ENCODE peak calls at places on chromosomes 16 and 17, in four cellular contexts. M, B, A and Q are unnamed samples.

GRCh38 chr17:68103148-68103547 is 67.6 kb downstream of the KPNA2 start:
- DNase-seq in M (no peak), B (peak), A (no peak), Q (no peak)

GRCh38 chr17:27633312-27634025 is 2.5 kb downstream of the LGALS9 start:
- DNase-seq in M (peak), B (no peak), A (no peak), Q (no peak)

GRCh38 chr16:75566889-75567255 is 693 bp downstream of the GABARAPL2 start:
- DNase-seq in M (no peak), B (no peak), A (no peak), Q (no peak)

GRCh38 chr17:5638596-5638995 is 54.3 kb upstream of the NLRP1 start:
- DNase-seq in M (no peak), B (peak), A (no peak), Q (no peak)

GRCh38 chr17:53118948-53119347 is 703.8 kb upstream of the KIF2B start:
- DNase-seq in M (no peak), B (no peak), A (no peak), Q (no peak)

GRCh38 chr17:33342025-33342424 is 48.9 kb upstream of the ASIC2 start:
- DNase-seq in M (no peak), B (no peak), A (no peak), Q (no peak)

GRCh38 chr17:13128676-13129075 is 110.8 kb upstream of the ELAC2 start:
- DNase-seq in M (no peak), B (no peak), A (no peak), Q (no peak)

GRCh38 chr17:55330344-55330933 is 65.7 kb downstream of the HLF start:
- DNase-seq in M (no peak), B (no peak), A (no peak), Q (no peak)

GRCh38 chr16:49924078-49924477 is 68.2 kb upstream of the ZNF423 start:
- DNase-seq in M (no peak), B (no peak), A (no peak), Q (no peak)

GRCh38 chr17:73390221-73390620 is 78.4 kb upstream of the CDC42EP4 start:
- DNase-seq in M (no peak), B (no peak), A (no peak), Q (no peak)

GRCh38 chr16:25060920-25061319 is 45.8 kb upstream of the ARHGAP17 start:
- DNase-seq in M (peak), B (no peak), A (no peak), Q (no peak)

GRCh38 chr17:36650096-36650764 is 48.8 kb downstream of the MRM1 start:
- DNase-seq in M (no peak), B (no peak), A (no peak), Q (no peak)

GRCh38 chr16:7303014-7303676 is 29.5 kb upstream of the RBFOX1 start:
- DNase-seq in M (no peak), B (no peak), A (peak), Q (no peak)

GRCh38 chr17:41678907-41679739 is 9.6 kb upstream of the EIF1 start:
- DNase-seq in M (peak), B (peak), A (no peak), Q (peak)

GRCh38 chr17:36934144-36934758 is 3.0 kb upstream of the LHX1 start:
- DNase-seq in M (no peak), B (no peak), A (no peak), Q (no peak)

GRCh38 chr17:69729937-69730336 is 315.4 kb downstream of the MAP2K6 start:
- DNase-seq in M (no peak), B (peak), A (no peak), Q (no peak)

GRCh38 chr16:58032710-58033293 is 7.2 kb downstream of the MMP15 start:
- DNase-seq in M (peak), B (no peak), A (peak), Q (no peak)

GRCh38 chr16:57518922-57519321 is 17.4 kb downstream of the CCDC102A start:
- DNase-seq in M (no peak), B (no peak), A (no peak), Q (no peak)

GRCh38 chr17:73030501-73030911 is 62.0 kb downstream of the SLC39A11 start:
- DNase-seq in M (peak), B (no peak), A (no peak), Q (peak)

GRCh38 chr17:44766409-44767038 is 7.7 kb downstream of the ADAM11 start:
- DNase-seq in M (no peak), B (no peak), A (no peak), Q (no peak)

GRCh38 chr17:3602499-3602898 is 6.7 kb downstream of the TRPV1 start:
- DNase-seq in M (peak), B (no peak), A (no peak), Q (no peak)

GRCh38 chr16:50858376-50858775 is 116.5 kb downstream of the CYLD start:
- DNase-seq in M (no peak), B (no peak), A (no peak), Q (no peak)

GRCh38 chr16:27352026-27352425 is 38.3 kb downstream of the IL4R start:
- DNase-seq in M (no peak), B (no peak), A (no peak), Q (no peak)

GRCh38 chr16:89115216-89115949 is 21.7 kb downstream of the ACSF3 start:
- DNase-seq in M (peak), B (peak), A (peak), Q (no peak)

GRCh38 chr16:67294927-67295326 is 15.6 kb downstream of the PLEKHG4 start:
- DNase-seq in M (peak), B (no peak), A (no peak), Q (no peak)

GRCh38 chr17:4892063-4892410 is 7.3 kb upstream of the C17orf107 start:
- DNase-seq in M (no peak), B (no peak), A (no peak), Q (no peak)

GRCh38 chr16:86018487-86018886 is 119.5 kb downstream of the IRF8 start:
- DNase-seq in M (peak), B (no peak), A (peak), Q (peak)

GRCh38 chr17:491086-492014 is 138.7 kb upstream of the RPH3AL start:
- DNase-seq in M (peak), B (peak), A (no peak), Q (no peak)

GRCh38 chr16:68360547-68360946 is 49.7 kb downstream of the PRMT7 start:
- DNase-seq in M (no peak), B (no peak), A (no peak), Q (no peak)

GRCh38 chr16:5350118-5350517 is 252.5 kb upstream of the EEF2KMT start:
- DNase-seq in M (no peak), B (no peak), A (no peak), Q (no peak)

GRCh38 chr17:7215136-7215638 is 4.4 kb downstream of the DLG4 start:
- DNase-seq in M (no peak), B (no peak), A (no peak), Q (peak)

GRCh38 chr17:7215652-7216139 is 3.9 kb downstream of the DLG4 start:
- DNase-seq in M (no peak), B (no peak), A (no peak), Q (no peak)

GRCh38 chr17:7218166-7218565 is 1.5 kb downstream of the DLG4 start:
- DNase-seq in M (no peak), B (no peak), A (no peak), Q (no peak)

GRCh38 chr17:7217113-7217987 is 2.3 kb downstream of the DLG4 start:
- DNase-seq in M (peak), B (no peak), A (peak), Q (no peak)

GRCh38 chr17:7216242-7217112 is 3.2 kb downstream of the DLG4 start:
- DNase-seq in M (no peak), B (no peak), A (no peak), Q (no peak)
- TF ChIP-seq CTCF in M (no peak), B (no peak), A (no peak), Q (no peak)

DNA sequence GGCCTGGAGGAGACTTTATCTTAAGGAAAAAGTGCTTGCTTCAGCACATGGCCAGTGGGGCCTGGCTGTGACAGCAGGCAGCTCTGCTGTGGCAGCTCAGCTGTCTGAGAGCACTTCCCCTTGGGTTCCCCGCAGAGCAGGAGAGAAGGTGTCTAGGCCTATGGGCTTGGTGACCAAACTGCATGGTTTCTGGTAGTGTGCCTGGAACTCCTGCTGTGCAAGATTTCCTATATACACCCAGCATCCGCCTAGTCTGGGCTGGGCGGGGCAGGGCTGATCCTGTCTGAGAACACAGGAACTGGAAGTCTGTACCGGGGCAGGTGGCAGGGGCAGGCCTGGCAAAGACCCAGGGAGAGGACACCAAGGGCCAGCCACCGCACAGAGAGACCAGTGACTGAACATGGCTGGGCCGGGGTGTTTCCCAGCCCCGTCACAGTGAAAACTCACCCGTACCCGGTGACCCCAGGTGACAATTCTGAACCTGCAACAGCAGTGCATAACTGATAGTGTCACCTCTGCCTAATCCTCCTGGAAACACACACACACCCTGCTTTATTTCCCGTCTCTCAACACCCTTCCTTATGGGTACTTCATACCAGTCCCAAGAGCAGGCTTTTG is 39.3 kb downstream of the CHD9 start:
- DNase-seq in M (no peak), B (no peak), A (no peak), Q (no peak)
- H3K4me3 ChIP-seq in M (no peak), B (no peak), A (no peak), Q (no peak)

DNA sequence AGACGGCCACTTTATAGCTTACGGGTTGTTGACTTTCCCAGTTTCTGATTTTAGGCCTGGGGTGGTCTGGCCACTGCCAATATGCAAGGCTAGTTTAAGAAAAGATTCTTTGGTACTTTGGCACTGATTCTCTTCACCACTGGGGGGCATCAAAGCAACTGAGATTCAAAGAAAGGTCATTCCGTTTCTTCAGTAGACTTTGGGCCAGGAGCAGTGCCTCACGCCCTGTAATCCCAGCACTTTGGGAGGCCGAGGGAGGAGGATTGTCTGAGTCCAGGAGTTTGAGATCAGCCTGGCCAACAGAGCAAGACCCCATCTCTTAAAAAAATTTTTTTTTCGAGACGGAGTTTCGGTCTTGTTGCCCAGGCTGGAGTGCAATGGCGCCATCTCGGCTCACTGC is 53.0 kb downstream of the RPA1 start:
- DNase-seq in M (peak), B (peak), A (no peak), Q (no peak)
- TF ChIP-seq CTCF in M (peak), B (peak), A (peak), Q (peak)

GRCh38 chr17:79830763-79831366 is 8.4 kb downstream of the CBX4 start:
- DNase-seq in M (no peak), B (no peak), A (no peak), Q (no peak)
- H3K4me3 ChIP-seq in M (no peak), B (no peak), A (no peak), Q (no peak)

GRCh38 chr16:65037558-65037957 is 84.3 kb downstream of the CDH11 start:
- DNase-seq in M (no peak), B (no peak), A (no peak), Q (no peak)

GRCh38 chr16:65032397-65032796 is 89.5 kb downstream of the CDH11 start:
- DNase-seq in M (no peak), B (no peak), A (no peak), Q (no peak)

GRCh38 chr16:65038125-65038524 is 83.7 kb downstream of the CDH11 start:
- DNase-seq in M (no peak), B (no peak), A (no peak), Q (no peak)

GRCh38 chr16:65034915-65035314 is 86.9 kb downstream of the CDH11 start:
- DNase-seq in M (no peak), B (no peak), A (no peak), Q (no peak)
- TF ChIP-seq CTCF in M (no peak), B (no peak), A (no peak), Q (no peak)

GRCh38 chr17:15780188-15780587 is 48.1 kb downstream of the TBC1D26 start:
- DNase-seq in M (no peak), B (no peak), A (no peak), Q (no peak)

GRCh38 chr17:15777717-15778116 is 45.6 kb downstream of the TBC1D26 start:
- DNase-seq in M (no peak), B (no peak), A (no peak), Q (no peak)

GRCh38 chr17:15779119-15779518 is 47.0 kb downstream of the TBC1D26 start:
- DNase-seq in M (no peak), B (no peak), A (no peak), Q (no peak)

GRCh38 chr17:15777297-15777696 is 45.2 kb downstream of the TBC1D26 start:
- DNase-seq in M (no peak), B (no peak), A (no peak), Q (no peak)

GRCh38 chr17:15782809-15783208 is 50.7 kb downstream of the TBC1D26 start:
- DNase-seq in M (peak), B (no peak), A (no peak), Q (no peak)
- H3K4me3 ChIP-seq in M (no peak), B (no peak), A (no peak), Q (peak)

GRCh38 chr17:75752405-75753192 is 12.4 kb downstream of the GALK1 start:
- DNase-seq in M (no peak), B (no peak), A (no peak), Q (no peak)
- TF ChIP-seq CTCF in M (no peak), B (no peak), A (no peak), Q (no peak)

GRCh38 chr17:82227629-82228277 is 1.1 kb upstream of the SLC16A3 start:
- DNase-seq in M (no peak), B (no peak), A (no peak), Q (no peak)
- H3K4me3 ChIP-seq in M (peak), B (no peak), A (no peak), Q (peak)

DNA sequence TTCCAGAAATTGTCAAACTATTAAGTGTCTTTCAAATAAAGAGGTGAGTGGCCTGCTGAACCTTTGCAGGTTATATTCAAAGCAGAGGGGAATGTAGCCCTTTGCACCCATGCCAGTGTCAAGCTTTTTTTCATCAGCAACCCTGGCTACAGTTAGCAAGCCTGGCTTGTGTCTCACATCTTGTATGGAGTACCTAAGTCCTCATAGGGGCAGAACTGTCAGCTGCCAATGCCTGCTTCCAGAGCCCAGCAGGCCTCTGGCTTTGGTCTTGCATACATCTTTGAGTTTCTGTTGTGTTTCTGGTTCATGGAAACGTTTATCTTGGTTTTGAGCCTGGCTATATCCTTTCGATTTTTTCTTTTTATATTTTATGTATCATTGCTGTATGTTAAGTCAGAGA is 26.8 kb downstream of the REXO5 start:
- DNase-seq in M (no peak), B (no peak), A (no peak), Q (no peak)
- TF ChIP-seq CTCF in M (no peak), B (no peak), A (no peak), Q (no peak)